ENCODE peak calls at places on chromosomes 2 and 18, in nine cellular contexts. Z is heart right ventricle, W is NCI-H1417, R is ecto neural progenitor cell, X is kidney, S is left ventricle myocardium superior, C is choroid plexus epithelial cell, I is T-helper 9 cell, A is skeletal muscle cell. M is an unnamed sample.

GRCh38 chr2:165801176-165801575 is 7.1 kb upstream of the GALNT3 start:
- DNase-seq in Z (no peak), X (no peak), R (no peak), A (no peak), W (no peak), C (no peak), I (no peak), S (no peak), M (no peak)

GRCh38 chr2:237208373-237209045 is 122.8 kb downstream of the COPS8 start:
- DNase-seq in I (no peak), W (no peak), C (peak), Z (no peak), S (no peak), R (no peak), A (peak), X (no peak), M (no peak)

GRCh38 chr2:213145723-213146242 is 5.6 kb downstream of the IKZF2 start:
- DNase-seq in Z (no peak), C (no peak), I (no peak), A (no peak), X (no peak), R (no peak), W (no peak), S (no peak), M (no peak)

GRCh38 chr2:45944075-45944474 is 292.6 kb downstream of the PRKCE start:
- DNase-seq in S (no peak), X (no peak), R (no peak), C (peak), Z (no peak), A (no peak), W (no peak), I (no peak), M (no peak)

GRCh38 chr2:45862843-45863242 is 211.4 kb downstream of the PRKCE start:
- DNase-seq in A (no peak), Z (no peak), X (no peak), C (no peak), W (no peak), S (no peak), I (no peak), R (no peak), M (no peak)

GRCh38 chr2:55045685-55046221 is 4.5 kb downstream of the RTN4 start:
- DNase-seq in A (no peak), Z (no peak), S (no peak), I (no peak), R (no peak), W (peak), X (no peak), C (no peak), M (no peak)

GRCh38 chr18:8422391-8422790 is 186.8 kb upstream of the RAB12 start:
- DNase-seq in X (no peak), S (no peak), R (no peak), W (no peak), I (no peak), A (no peak), Z (no peak), C (no peak), M (no peak)

GRCh38 chr2:189548686-189549439 is 31.7 kb downstream of the SLC40A1 start:
- DNase-seq in S (no peak), C (peak), I (no peak), A (no peak), X (no peak), W (no peak), Z (no peak), R (no peak), M (no peak)

GRCh38 chr2:128594273-128594910 is 275.7 kb upstream of the HS6ST1 start:
- DNase-seq in Z (no peak), X (no peak), S (no peak), I (no peak), W (no peak), C (no peak), A (no peak), R (no peak), M (no peak)

GRCh38 chr2:98859323-98859722 is 76.7 kb downstream of the CRACDL start:
- DNase-seq in I (no peak), W (no peak), A (no peak), Z (no peak), C (no peak), R (no peak), S (no peak), X (no peak), M (no peak)

GRCh38 chr18:45557779-45558178 is 57.5 kb upstream of the SLC14A2 start:
- DNase-seq in W (peak), X (no peak), S (no peak), R (no peak), A (no peak), I (no peak), Z (no peak), C (no peak), M (no peak)

GRCh38 chr2:26630669-26631360 is 10.4 kb downstream of the CIB4 start:
- DNase-seq in S (no peak), A (no peak), W (no peak), C (peak), R (no peak), X (no peak), I (no peak), Z (no peak), M (no peak)

GRCh38 chr2:67234443-67234842 is 162.7 kb upstream of the ETAA1 start:
- DNase-seq in I (no peak), W (no peak), Z (no peak), A (no peak), R (no peak), X (no peak), C (peak), S (no peak), M (peak)

GRCh38 chr2:37877457-37878315 is 47.4 kb upstream of the RMDN2 start:
- DNase-seq in I (no peak), C (peak), A (no peak), Z (peak), R (no peak), X (no peak), S (no peak), W (peak), M (peak)

M was measured in COR-L47.